ENCODE peak calls at places on chromosomes 11 and 22, in eight cellular contexts. B, D, T, S, H, Y, P and U are unnamed samples.

GRCh38 chr11:7677071-7677470 is 3.8 kb upstream of the CYB5R2 start:
- DNase-seq in B (peak; percentile 95), D (no peak), T (no peak), S (no peak), H (no peak), Y (no peak), P (no peak), U (no peak)

GRCh38 chr22:36765131-36765942 is 10.6 kb downstream of the IFT27 start:
- DNase-seq in B (no peak), D (no peak), T (no peak), S (no peak), H (no peak), Y (no peak), P (no peak), U (no peak)

GRCh38 chr11:58498464-58498863 is 9.4 kb downstream of the OR5B21 start:
- DNase-seq in B (no peak), D (no peak), T (no peak), S (no peak), H (no peak), Y (no peak), P (no peak), U (no peak)

GRCh38 chr11:7385532-7385931 is 99.8 kb upstream of the OLFML1 start:
- DNase-seq in B (no peak), D (no peak), T (no peak), S (no peak), H (no peak), Y (no peak), P (no peak), U (no peak)

GRCh38 chr11:17298302-17298701 is 21.8 kb downstream of the NUCB2 start:
- DNase-seq in B (no peak), D (no peak), T (no peak), S (no peak), H (no peak), Y (no peak), P (no peak), U (no peak)

GRCh38 chr11:83502041-83502440 is 215.9 kb upstream of the CCDC90B start:
- DNase-seq in B (peak; percentile 42), D (no peak), T (no peak), S (no peak), H (no peak), Y (no peak), P (no peak), U (no peak)

GRCh38 chr11:118198370-118198769 is 21.9 kb upstream of the SCN2B start:
- DNase-seq in B (peak; percentile 72), D (peak; percentile 67), T (peak; percentile 80), S (peak; percentile 33), H (peak; percentile 55), Y (peak; percentile 70), P (peak; percentile 27), U (peak; percentile 94)

GRCh38 chr22:36775589-36775965 is 342 bp downstream of the IFT27 start:
- DNase-seq in B (no peak), D (no peak), T (peak; percentile 69), S (peak; percentile 62), H (no peak), Y (peak; percentile 21), P (no peak), U (peak; percentile 76)

GRCh38 chr11:2748061-2748813 is 48.4 kb upstream of the KCNQ1OT1 start:
- DNase-seq in B (no peak), D (no peak), T (no peak), S (no peak), H (no peak), Y (no peak), P (no peak), U (peak; percentile 45)

GRCh38 chr11:46553746-46554204 is 40.0 kb downstream of the AMBRA1 start:
- DNase-seq in B (no peak), D (no peak), T (no peak), S (no peak), H (no peak), Y (no peak), P (no peak), U (no peak)

GRCh38 chr22:44375451-44375850 is 62.7 kb upstream of the SHISAL1 start:
- DNase-seq in B (no peak), D (no peak), T (no peak), S (no peak), H (no peak), Y (no peak), P (no peak), U (no peak)

GRCh38 chr11:47007579-47007978 is 71.0 kb downstream of the CSTPP1 start:
- DNase-seq in B (no peak), D (no peak), T (no peak), S (no peak), H (peak; percentile 20), Y (no peak), P (no peak), U (no peak)

GRCh38 chr22:48096411-48096810 is 1334.0 kb downstream of the TBC1D22A start:
- DNase-seq in B (no peak), D (no peak), T (no peak), S (no peak), H (no peak), Y (no peak), P (no peak), U (peak; percentile 42)

GRCh38 chr11:61198391-61198790 is 4.9 kb upstream of the PGA3 start:
- DNase-seq in B (no peak), D (no peak), T (no peak), S (no peak), H (no peak), Y (no peak), P (no peak), U (no peak)

GRCh38 chr11:13970986-13971385 is 8.5 kb downstream of the SPON1 start:
- DNase-seq in B (peak; percentile 32), D (peak; percentile 33), T (peak; percentile 49), S (peak; percentile 10), H (no peak), Y (no peak), P (no peak), U (no peak)

GRCh38 chr11:126317681-126318641 is 14.1 kb downstream of the DCPS start:
- DNase-seq in B (peak; percentile 30), D (no peak), T (peak; percentile 41), S (peak; percentile 35), H (no peak), Y (no peak), P (no peak), U (peak; percentile 60)